ENCODE peak calls at places on chromosomes 12 and 14, in nine cellular contexts. W is HL-60, V is fibroblast of lung, B is pancreas, M is fibroblast of the aortic adventitia, H is ovary, L is Calu3, Q is RWPE2, C is WTC11. K is an unnamed sample.
A peak's percentile ranks its signal among the peaks of the same experiment; 100 is the strongest.

GRCh38 chr14:57417228-57417627 is 26.8 kb downstream of the NAA30 start:
- DNase-seq in C (no peak), M (no peak), Q (no peak), V (no peak), W (no peak), H (no peak), L (no peak), B (no peak), K (no peak)

GRCh38 chr12:76720068-76720467 is 43.8 kb upstream of the ZDHHC17 start:
- DNase-seq in W (no peak), H (no peak), V (no peak), L (no peak), B (no peak), Q (no peak), C (no peak), M (peak; percentile 39), K (no peak)

GRCh38 chr12:32309811-32310755 is 89.3 kb upstream of the FGD4 start:
- DNase-seq in C (no peak), M (peak; percentile 17), H (no peak), W (no peak), V (peak; percentile 36), L (no peak), Q (no peak), B (no peak), K (peak; percentile 55)

GRCh38 chr14:54182419-54183040 is 214.3 kb upstream of the CDKN3 start:
- DNase-seq in Q (no peak), V (peak; percentile 54), C (no peak), B (no peak), M (peak; percentile 47), W (no peak), L (peak; percentile 14), H (no peak), K (no peak)

GRCh38 chr14:96257056-96257455 is 1.0 kb downstream of the BDKRB1 start:
- DNase-seq in C (no peak), B (no peak), W (no peak), L (no peak), H (no peak), Q (no peak), V (no peak), M (no peak), K (no peak)

GRCh38 chr14:35365130-35366047 is 39.2 kb downstream of the NFKBIA start:
- DNase-seq in Q (no peak), M (peak; percentile 85), V (peak; percentile 89), H (peak; percentile 60), L (peak; percentile 73), W (no peak), C (no peak), B (no peak), K (no peak)

GRCh38 chr12:49565119-49565955 is 2.6 kb downstream of the MCRS1 start:
- DNase-seq in V (no peak), C (no peak), H (no peak), M (no peak), B (peak; percentile 20), L (no peak), Q (no peak), W (no peak), K (peak; percentile 1)

GRCh38 chr14:104130974-104131651 is 7.3 kb upstream of the KIF26A start:
- DNase-seq in V (peak; percentile 7), B (peak; percentile 72), C (peak; percentile 46), Q (peak; percentile 64), W (peak; percentile 40), L (peak; percentile 66), M (peak; percentile 4), H (peak; percentile 56), K (peak; percentile 59)

GRCh38 chr12:119802472-119802871 is 74.6 kb downstream of the CIT start:
- DNase-seq in B (no peak), Q (no peak), C (no peak), H (no peak), M (peak; percentile 87), L (no peak), V (peak; percentile 76), W (no peak), K (no peak)

GRCh38 chr14:74510955-74511354 is 17.4 kb downstream of the ISCA2 start:
- DNase-seq in V (peak; percentile 73), W (no peak), Q (peak; percentile 68), C (no peak), L (no peak), B (peak; percentile 44), M (peak; percentile 64), H (peak; percentile 62), K (no peak)

GRCh38 chr12:108816652-108817335 is 40.6 kb downstream of the SSH1 start:
- DNase-seq in L (no peak), W (no peak), M (peak; percentile 53), C (no peak), B (peak; percentile 60), V (no peak), Q (no peak), H (no peak), K (no peak)

GRCh38 chr12:56321027-56321426 is 5.2 kb upstream of the CNPY2 start:
- DNase-seq in B (no peak), H (no peak), Q (no peak), C (no peak), L (no peak), M (no peak), W (no peak), V (peak; percentile 20), K (no peak)

GRCh38 chr14:68552075-68552474 is 240.8 kb downstream of the ZFP36L1 start:
- DNase-seq in H (no peak), W (no peak), L (no peak), B (no peak), Q (no peak), C (no peak), V (no peak), M (no peak), K (no peak)

GRCh38 chr12:52744493-52745156 is 32.5 kb downstream of the KRT76 start:
- DNase-seq in B (no peak), W (no peak), H (no peak), V (no peak), M (no peak), L (no peak), C (no peak), Q (no peak), K (no peak)

GRCh38 chr12:29024117-29024516 is 125.0 kb upstream of the FAR2 start:
- DNase-seq in Q (no peak), C (no peak), L (no peak), W (no peak), B (no peak), M (no peak), H (no peak), V (no peak), K (no peak)

GRCh38 chr12:92139634-92140555 is 5.8 kb downstream of the BTG1 start:
- DNase-seq in Q (no peak), H (no peak), V (peak; percentile 58), B (no peak), M (no peak), L (peak; percentile 60), W (no peak), C (no peak), K (no peak)

GRCh38 chr12:123150804-123151678 is at the start of gene PITPNM2:
- DNase-seq in B (peak; percentile 87), Q (no peak), C (peak; percentile 46), H (peak; percentile 84), W (peak; percentile 32), M (peak; percentile 38), V (peak; percentile 56), L (peak; percentile 82), K (peak; percentile 82)
- TF ChIP-seq CTCF in B (no peak), Q (peak; percentile 51), C (no peak), H (peak; percentile 35), W (no peak), M (peak; percentile 7), V (no peak), L (no peak), K (no peak)

GRCh38 chr12:3000548-3001275 is 41.5 kb downstream of the TEAD4 start:
- DNase-seq in B (no peak), V (no peak), W (no peak), Q (no peak), M (no peak), H (no peak), L (no peak), C (no peak), K (peak; percentile 51)
- TF ChIP-seq CTCF in B (no peak), V (peak; percentile 28), W (no peak), Q (no peak), M (no peak), H (no peak), L (no peak), C (no peak), K (peak; percentile 65)

DNA sequence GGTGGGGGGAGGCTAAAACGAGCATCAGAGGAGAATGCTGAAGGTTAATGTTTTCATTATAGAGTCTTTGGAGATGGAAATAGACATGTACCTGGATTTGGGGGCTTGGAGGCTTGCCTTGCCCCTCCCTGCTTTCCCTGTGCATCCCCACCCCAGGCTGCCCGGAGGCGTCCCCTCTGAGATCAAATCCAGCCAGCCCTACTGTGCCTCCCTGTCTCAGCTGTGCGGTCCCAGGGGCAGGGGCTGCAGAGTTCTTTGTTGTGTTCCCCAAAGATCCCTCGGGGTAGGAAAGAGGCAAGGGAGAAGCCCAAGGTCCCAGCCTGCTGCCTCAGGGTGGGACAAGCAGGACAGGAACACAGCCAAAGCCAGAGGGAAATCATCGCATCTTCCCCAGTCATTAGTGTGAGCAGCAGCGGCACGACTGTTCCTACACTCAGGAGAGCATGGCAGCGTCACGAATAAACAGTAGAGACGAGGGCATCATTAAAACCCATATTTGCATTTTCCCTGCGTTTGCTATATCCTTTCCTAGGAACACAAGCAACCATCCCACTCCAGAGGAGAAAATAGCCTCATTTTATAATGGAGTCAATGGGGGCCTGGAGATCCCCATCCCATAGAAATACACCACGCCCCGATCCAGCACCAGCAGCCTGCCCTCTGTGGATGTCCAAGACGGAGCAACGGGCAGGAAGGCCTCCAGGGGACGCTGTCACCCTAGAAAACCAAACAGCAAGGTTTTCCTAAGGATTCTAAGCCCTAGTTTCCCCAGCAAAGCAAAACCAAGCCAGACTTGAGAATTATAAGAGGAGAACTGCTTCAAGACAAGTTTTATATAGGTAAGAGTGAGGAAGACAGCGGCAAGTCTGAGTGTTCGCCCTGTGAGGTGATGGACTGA is 32.4 kb downstream of the ANO2 start:
- DNase-seq in Q (no peak), H (no peak), B (no peak), L (no peak), C (peak; percentile 85), V (no peak), M (no peak), W (no peak), K (peak; percentile 81)
- TF ChIP-seq CTCF in Q (no peak), H (no peak), B (no peak), L (no peak), C (peak; percentile 84), V (peak; percentile 16), M (no peak), W (no peak), K (peak; percentile 88)

DNA sequence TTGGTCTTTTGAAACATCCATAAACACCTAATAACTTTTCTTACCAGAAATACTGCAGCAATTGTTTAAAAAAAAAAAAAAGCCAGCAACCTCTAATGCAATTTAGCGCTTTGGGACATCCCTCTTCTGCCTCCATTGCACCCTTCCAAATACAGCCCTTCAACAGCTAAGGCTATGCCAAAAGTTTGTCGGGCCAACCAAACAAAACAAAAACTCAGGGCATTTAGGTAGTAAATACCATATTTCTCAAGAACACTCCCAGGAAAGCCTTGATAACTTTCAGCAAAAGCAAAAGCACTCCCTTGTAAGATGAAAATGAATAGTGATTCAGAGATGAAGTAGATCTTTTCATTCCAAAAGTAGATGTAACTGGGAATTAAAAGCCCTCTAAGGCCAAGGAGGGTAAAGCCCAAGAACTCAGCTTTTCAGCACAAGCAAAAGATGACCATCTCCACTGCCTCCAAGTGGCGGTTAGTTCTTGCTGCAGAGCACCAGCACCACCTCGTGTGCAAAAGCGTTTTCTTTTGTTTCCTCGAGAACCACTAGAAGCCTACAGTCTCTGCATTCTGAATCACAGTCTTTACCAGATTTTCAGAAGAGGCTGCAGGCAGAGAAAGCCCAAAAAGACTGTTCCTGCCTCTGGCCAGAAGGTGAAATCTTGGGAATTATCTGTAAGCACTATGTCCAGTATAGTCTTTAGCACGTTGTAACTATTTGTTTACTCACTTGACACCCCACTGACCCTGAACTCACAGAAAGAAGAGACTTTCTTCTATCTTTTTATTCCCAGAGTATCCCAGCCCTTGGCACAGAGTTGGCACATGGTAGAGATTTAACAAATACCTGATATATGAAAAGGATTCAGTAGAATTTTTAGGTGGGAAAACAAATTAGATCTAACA is 53.1 kb downstream of the SIX6 start:
- DNase-seq in L (peak; percentile 56), H (peak; percentile 53), C (peak; percentile 68), B (no peak), V (peak; percentile 84), W (peak; percentile 47), M (peak; percentile 94), Q (no peak), K (peak; percentile 72)
- TF ChIP-seq CTCF in L (peak; percentile 45), H (peak; percentile 19), C (peak; percentile 58), B (no peak), V (peak; percentile 87), W (peak; percentile 56), M (peak; percentile 86), Q (peak; percentile 93), K (peak; percentile 94)

K was measured in WERI-Rb-1.